ENCODE peak calls at places on chromosomes 2 and 18, in five cellular contexts. W is heart left ventricle, B is right lobe of liver, V is body of pancreas, N is GM12878. J is an unnamed sample.

GRCh38 chr18:44917865-44918476 is 237.3 kb downstream of the SETBP1 start:
- DNase-seq in V (peak; percentile 84), W (no peak), N (no peak), B (peak; percentile 77), J (no peak)

GRCh38 chr2:80395251-80395650 is 90.7 kb upstream of the LRRTM1 start:
- DNase-seq in B (no peak), W (no peak), V (no peak), N (no peak), J (no peak)

GRCh38 chr2:189287982-189288494 is 108.5 kb upstream of the COL5A2 start:
- DNase-seq in B (no peak), W (no peak), N (no peak), V (no peak), J (no peak)

GRCh38 chr2:129459200-129459876 is 520.1 kb upstream of the RAB6C start:
- DNase-seq in N (no peak), W (no peak), B (no peak), V (no peak), J (no peak)

GRCh38 chr18:69945220-69946114 is 2.2 kb downstream of the CD226 start:
- DNase-seq in B (no peak), W (no peak), V (no peak), N (no peak), J (no peak)

GRCh38 chr2:151716721-151717120 is 17.6 kb downstream of the NEB start:
- DNase-seq in V (no peak), W (no peak), N (no peak), B (no peak), J (no peak)

GRCh38 chr2:148554459-148555247 is 89.9 kb upstream of the EPC2 start:
- DNase-seq in W (no peak), N (no peak), V (no peak), B (no peak), J (peak; percentile 33)

GRCh38 chr2:15993232-15993610 is 52.9 kb downstream of the MYCN start:
- DNase-seq in N (no peak), V (no peak), W (no peak), B (no peak), J (no peak)

GRCh38 chr2:179900655-179901054 is 39.2 kb upstream of the ZNF385B start:
- DNase-seq in N (no peak), V (no peak), W (no peak), B (no peak), J (no peak)

GRCh38 chr2:121910139-121910538 is 154.7 kb downstream of the TSN start:
- DNase-seq in W (no peak), B (no peak), V (no peak), N (no peak), J (no peak)

GRCh38 chr2:177530513-177531039 is 138.0 kb downstream of the AGPS start:
- DNase-seq in B (no peak), N (no peak), V (no peak), W (no peak), J (no peak)

GRCh38 chr2:226424971-226425370 is 374.6 kb downstream of the IRS1 start:
- DNase-seq in N (no peak), W (no peak), B (no peak), V (no peak), J (no peak)

GRCh38 chr2:46462936-46463335 is 16.4 kb upstream of the TMEM247 start:
- DNase-seq in V (no peak), N (no peak), W (no peak), B (no peak), J (no peak)

GRCh38 chr2:118974103-118974911 is 32.3 kb downstream of the MARCO start:
- DNase-seq in W (peak; percentile 60), N (no peak), V (no peak), B (no peak), J (peak; percentile 24)

GRCh38 chr2:129765326-129766158 is 213.9 kb upstream of the RAB6C start:
- DNase-seq in N (no peak), W (no peak), B (no peak), V (no peak), J (no peak)

GRCh38 chr2:129753261-129753660 is 226.2 kb upstream of the RAB6C start:
- DNase-seq in V (no peak), B (no peak), W (no peak), N (no peak), J (no peak)

GRCh38 chr18:9914584-9915290 is 921 bp downstream of the VAPA start:
- DNase-seq in N (no peak), V (peak; percentile 91), W (peak; percentile 82), B (peak; percentile 88), J (peak; percentile 55)

GRCh38 chr2:26756337-26756736 is 7.7 kb upstream of the SLC35F6 start:
- DNase-seq in V (no peak), B (no peak), N (no peak), W (no peak), J (no peak)

GRCh38 chr2:44753552-44754285 is 187.8 kb upstream of the SIX3 start:
- DNase-seq in V (no peak), N (peak; percentile 64), B (no peak), W (no peak), J (no peak)

GRCh38 chr2:196097864-196098660 is 29.4 kb upstream of the DNAH7 start:
- DNase-seq in V (no peak), B (no peak), N (no peak), W (no peak), J (no peak)

GRCh38 chr2:42074661-42075060 is 26.8 kb downstream of the PKDCC start:
- DNase-seq in V (no peak), B (no peak), N (no peak), W (no peak), J (no peak)

GRCh38 chr2:223442874-223443273 is 159.3 kb downstream of the SCG2 start:
- DNase-seq in W (no peak), V (no peak), B (no peak), N (no peak), J (no peak)

GRCh38 chr2:19802088-19802806 is 99.5 kb downstream of the TTC32 start:
- DNase-seq in W (no peak), V (peak; percentile 57), B (no peak), N (no peak), J (no peak)

GRCh38 chr2:231810905-231811304 is 24.7 kb downstream of the COPS7B start:
- DNase-seq in W (no peak), B (no peak), V (no peak), N (no peak), J (peak; percentile 56)

GRCh38 chr2:109187711-109188484 is 58.9 kb downstream of the SH3RF3 start:
- DNase-seq in V (no peak), B (peak; percentile 31), N (no peak), W (no peak), J (no peak)

GRCh38 chr2:101149241-101150192 is 1.7 kb downstream of the TBC1D8 start:
- DNase-seq in W (peak; percentile 58), N (no peak), B (no peak), V (peak; percentile 61), J (no peak)

GRCh38 chr2:101150306-101151140 is 659 bp downstream of the TBC1D8 start:
- DNase-seq in B (peak; percentile 60), W (peak; percentile 40), V (peak; percentile 58), N (no peak), J (no peak)

GRCh38 chr2:101151859-101152194 is 645 bp upstream of the TBC1D8 start:
- DNase-seq in W (peak; percentile 28), V (no peak), N (no peak), B (no peak), J (no peak)

GRCh38 chr2:101152195-101153076 is 1.3 kb upstream of the TBC1D8 start:
- DNase-seq in V (peak; percentile 46), W (peak; percentile 59), N (peak; percentile 44), B (peak; percentile 64), J (no peak)

GRCh38 chr2:101151141-101151858 is at the start of gene TBC1D8:
- DNase-seq in W (peak; percentile 96), N (no peak), V (peak; percentile 92), B (peak; percentile 92), J (peak; percentile 77)
- TF ChIP-seq POLR2A in W (peak; percentile 95), N (peak; percentile 73), V (peak; percentile 69), B (peak; percentile 95), J (peak; percentile 72)

GRCh38 chr2:218829868-218830451 is 1.6 kb downstream of the PRKAG3 start:
- DNase-seq in W (peak; percentile 45), B (no peak), V (no peak), N (no peak), J (no peak)
- TF ChIP-seq POLR2A in W (no peak), B (no peak), V (no peak), N (no peak), J (no peak)

DNA sequence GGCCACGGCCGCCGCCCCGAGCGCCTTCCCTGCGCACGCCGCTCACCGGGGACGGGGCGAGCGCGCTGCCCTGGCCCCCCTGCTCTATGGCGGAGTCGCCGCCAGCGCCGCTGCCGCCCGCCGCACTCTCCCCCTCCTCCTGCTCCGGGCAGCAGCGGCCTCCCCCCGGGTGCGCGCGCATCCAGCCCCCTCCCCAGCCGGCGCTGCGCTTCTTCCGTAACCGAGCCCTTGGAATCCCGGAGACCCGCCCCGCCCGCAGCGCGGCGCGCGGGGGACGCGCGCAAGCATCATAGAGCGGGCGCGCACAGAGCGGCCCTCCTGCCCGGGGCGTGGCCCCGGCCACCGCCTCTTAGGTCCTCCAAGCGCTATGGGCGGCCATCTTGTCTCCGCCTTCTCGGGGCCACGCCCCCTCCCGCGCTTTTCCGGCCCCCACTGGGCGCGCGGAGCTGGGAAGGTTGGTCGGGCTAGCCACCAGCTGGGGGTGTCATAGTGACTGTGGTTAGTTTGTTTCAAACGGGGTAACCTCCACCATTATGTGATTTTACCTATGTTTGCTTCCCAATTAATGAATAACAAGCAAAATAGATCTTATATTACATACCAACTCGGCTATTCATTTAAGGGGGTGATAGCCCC is at the start of gene MBD2:
- DNase-seq in V (peak; percentile 96), N (peak; percentile 76), B (peak; percentile 96), W (peak; percentile 96), J (peak; percentile 51)
- TF ChIP-seq POLR2A in V (peak; percentile 72), N (peak; percentile 72), B (peak; percentile 80), W (peak; percentile 74), J (peak; percentile 53)

GRCh38 chr2:43221660-43222471 is 4.5 kb downstream of the ZFP36L2 start:
- DNase-seq in N (no peak), W (peak; percentile 93), B (peak; percentile 88), V (peak; percentile 90), J (peak; percentile 98)

GRCh38 chr2:43220982-43221659 is 5.3 kb downstream of the ZFP36L2 start:
- DNase-seq in W (peak; percentile 87), B (no peak), N (no peak), V (peak; percentile 60), J (no peak)

GRCh38 chr2:43218550-43219382 is 7.6 kb downstream of the ZFP36L2 start:
- DNase-seq in N (no peak), W (peak; percentile 63), B (peak; percentile 68), V (peak; percentile 59), J (no peak)

GRCh38 chr2:43219383-43220228 is 6.8 kb downstream of the ZFP36L2 start:
- DNase-seq in N (peak; percentile 80), B (peak; percentile 92), V (peak; percentile 91), W (peak; percentile 93), J (peak; percentile 93)

DNA sequence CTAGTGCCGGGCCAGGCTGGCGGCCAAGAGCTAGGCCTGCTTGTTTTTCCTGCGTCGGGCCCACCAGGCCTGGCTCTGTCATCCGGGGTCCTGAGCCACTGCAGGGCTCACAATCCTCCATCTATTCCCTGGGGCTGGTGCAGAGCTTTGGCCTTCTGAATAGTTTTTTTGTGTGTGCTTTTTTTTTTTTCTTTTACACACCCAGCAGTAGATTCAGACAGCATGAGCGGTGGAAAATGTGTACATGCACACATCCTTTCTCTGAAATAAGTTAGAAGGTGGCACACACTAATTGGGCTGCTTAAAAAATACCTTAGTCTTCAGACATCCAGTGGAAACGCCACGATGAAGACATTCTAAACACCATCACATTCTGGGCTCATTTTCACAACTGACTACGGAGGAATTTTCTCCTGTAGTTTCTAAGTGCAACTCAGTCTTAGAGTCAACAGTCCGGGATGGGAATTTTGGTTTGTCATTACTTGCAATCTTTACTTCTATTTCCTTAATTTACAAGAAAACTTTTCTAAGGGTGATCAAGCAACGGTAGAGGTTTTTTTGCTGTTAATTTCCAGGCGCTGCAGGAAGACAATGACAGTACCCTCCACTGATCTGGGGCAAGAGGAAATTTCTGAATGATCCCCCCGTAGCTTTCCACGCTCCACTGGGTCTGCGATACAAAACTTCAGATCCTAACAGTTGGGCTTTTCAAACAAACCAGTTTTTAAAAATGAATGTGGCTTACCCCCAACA is 6.0 kb downstream of the ZFP36L2 start:
- DNase-seq in W (no peak), V (no peak), N (no peak), B (no peak), J (no peak)
- TF ChIP-seq POLR2A in W (no peak), V (no peak), N (no peak), B (peak; percentile 31), J (no peak)

J was measured in H54.